ENCODE peak calls at places on chromosomes 6 and 20, in seven cellular contexts. One of them, this sample, is unnamed.

GRCh38 chr6:113350521-113350920 is 506.6 kb upstream of the MARCKS start:
- DNase-seq in IMR-90: peak
- DNase-seq in H9: no peak
- DNase-seq in neuronal stem cell: no peak
- DNase-seq in mesendoderm: no peak
- DNase-seq in mesenchymal stem cell: no peak
- DNase-seq in trophoblast cell: no peak
- DNase-seq in this sample: no peak

GRCh38 chr6:82144852-82145332 is 102.7 kb downstream of the IBTK start:
- DNase-seq in IMR-90: peak
- DNase-seq in H9: no peak
- DNase-seq in neuronal stem cell: no peak
- DNase-seq in mesendoderm: peak
- DNase-seq in mesenchymal stem cell: peak
- DNase-seq in trophoblast cell: peak
- DNase-seq in this sample: no peak

GRCh38 chr6:144283781-144284473 is 1.2 kb upstream of the UTRN start:
- DNase-seq in IMR-90: peak
- DNase-seq in H9: no peak
- DNase-seq in neuronal stem cell: no peak
- DNase-seq in mesendoderm: peak
- DNase-seq in mesenchymal stem cell: peak
- DNase-seq in trophoblast cell: no peak
- DNase-seq in this sample: no peak

GRCh38 chr6:150030611-150031010 is 5.3 kb upstream of the RAET1L start:
- DNase-seq in IMR-90: no peak
- DNase-seq in H9: no peak
- DNase-seq in neuronal stem cell: no peak
- DNase-seq in mesendoderm: no peak
- DNase-seq in mesenchymal stem cell: no peak
- DNase-seq in trophoblast cell: no peak
- DNase-seq in this sample: no peak

GRCh38 chr20:30921286-30922071 is 336.0 kb upstream of the DEFB115 start:
- DNase-seq in IMR-90: no peak
- DNase-seq in H9: no peak
- DNase-seq in neuronal stem cell: no peak
- DNase-seq in mesendoderm: no peak
- DNase-seq in mesenchymal stem cell: no peak
- DNase-seq in trophoblast cell: no peak
- DNase-seq in this sample: no peak

GRCh38 chr20:62366370-62367135 is 559 bp downstream of the LAMA5 start:
- DNase-seq in IMR-90: no peak
- DNase-seq in H9: peak
- DNase-seq in neuronal stem cell: peak
- DNase-seq in mesendoderm: peak
- DNase-seq in mesenchymal stem cell: no peak
- DNase-seq in trophoblast cell: peak
- DNase-seq in this sample: peak

GRCh38 chr6:73050706-73051105 is 174.6 kb downstream of the KHDC1L start:
- DNase-seq in IMR-90: peak
- DNase-seq in H9: no peak
- DNase-seq in neuronal stem cell: no peak
- DNase-seq in mesendoderm: no peak
- DNase-seq in mesenchymal stem cell: no peak
- DNase-seq in trophoblast cell: no peak
- DNase-seq in this sample: no peak

GRCh38 chr6:135731116-135731515 is 120.4 kb upstream of the PDE7B start:
- DNase-seq in IMR-90: no peak
- DNase-seq in H9: no peak
- DNase-seq in neuronal stem cell: no peak
- DNase-seq in mesendoderm: no peak
- DNase-seq in mesenchymal stem cell: no peak
- DNase-seq in trophoblast cell: no peak
- DNase-seq in this sample: no peak

GRCh38 chr6:154930490-154930889 is 64.6 kb upstream of the TIAM2 start:
- DNase-seq in IMR-90: no peak
- DNase-seq in H9: no peak
- DNase-seq in neuronal stem cell: no peak
- DNase-seq in mesendoderm: peak
- DNase-seq in mesenchymal stem cell: no peak
- DNase-seq in trophoblast cell: no peak
- DNase-seq in this sample: no peak

GRCh38 chr20:49534314-49534713 is 33.6 kb downstream of the PTGIS start:
- DNase-seq in IMR-90: peak
- DNase-seq in H9: peak
- DNase-seq in neuronal stem cell: peak
- DNase-seq in mesendoderm: peak
- DNase-seq in mesenchymal stem cell: peak
- DNase-seq in trophoblast cell: peak
- DNase-seq in this sample: no peak

GRCh38 chr6:42314571-42314950 is 96.9 kb upstream of the MRPS10 start:
- DNase-seq in IMR-90: no peak
- DNase-seq in H9: no peak
- DNase-seq in neuronal stem cell: no peak
- DNase-seq in mesendoderm: peak
- DNase-seq in mesenchymal stem cell: no peak
- DNase-seq in trophoblast cell: no peak
- DNase-seq in this sample: no peak
- H2AK5ac ChIP-seq in IMR-90: peak
- H2AK5ac ChIP-seq in H9: no peak
- H2AK5ac ChIP-seq in neuronal stem cell: no peak
- H2AK5ac ChIP-seq in mesendoderm: peak
- H2AK5ac ChIP-seq in mesenchymal stem cell: peak
- H2AK5ac ChIP-seq in trophoblast cell: peak
- H2AK5ac ChIP-seq in this sample: peak

DNA sequence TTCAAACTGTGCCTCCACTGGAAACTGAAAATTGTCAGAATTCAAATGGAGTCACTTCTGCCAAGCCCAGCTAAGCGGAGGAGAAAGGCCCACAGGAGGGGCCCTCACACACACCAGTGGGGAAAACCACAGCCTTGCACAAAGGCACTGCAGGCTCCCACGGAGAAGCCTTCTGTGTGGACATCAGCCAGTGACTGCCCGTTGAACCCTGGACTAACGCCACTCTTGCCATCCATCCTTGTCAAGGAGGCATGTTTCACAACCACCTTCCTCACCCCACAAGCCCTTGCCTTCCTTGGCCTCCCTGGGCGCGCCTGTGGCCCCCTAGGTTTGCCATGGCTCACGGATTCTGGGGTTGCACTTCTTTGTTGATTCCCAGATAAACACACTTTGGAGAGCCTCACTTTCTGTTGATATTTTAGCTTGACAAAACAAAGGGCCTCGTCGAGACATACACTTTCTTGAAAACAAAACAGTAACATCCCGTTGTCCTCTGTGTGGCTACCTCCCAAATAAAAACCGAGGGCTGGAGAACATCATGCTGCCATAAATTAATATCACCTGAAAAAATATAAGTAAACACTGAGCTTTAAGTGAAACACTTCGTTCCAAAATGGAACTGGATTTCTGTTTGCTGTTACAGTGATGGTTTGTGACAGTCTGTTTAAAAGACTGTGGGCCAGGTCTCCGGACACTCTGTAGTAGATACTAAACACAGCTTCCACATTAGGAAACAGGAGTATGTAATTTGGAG is 187.0 kb downstream of the SMOC2 start:
- DNase-seq in IMR-90: no peak
- DNase-seq in H9: no peak
- DNase-seq in neuronal stem cell: no peak
- DNase-seq in mesendoderm: no peak
- DNase-seq in mesenchymal stem cell: no peak
- DNase-seq in trophoblast cell: no peak
- DNase-seq in this sample: no peak
- H2AK5ac ChIP-seq in IMR-90: no peak
- H2AK5ac ChIP-seq in H9: no peak
- H2AK5ac ChIP-seq in neuronal stem cell: no peak
- H2AK5ac ChIP-seq in mesendoderm: no peak
- H2AK5ac ChIP-seq in mesenchymal stem cell: no peak
- H2AK5ac ChIP-seq in trophoblast cell: peak
- H2AK5ac ChIP-seq in this sample: no peak

GRCh38 chr6:946546-946945 is 253.6 kb upstream of the EXOC2 start:
- DNase-seq in IMR-90: peak
- DNase-seq in H9: no peak
- DNase-seq in neuronal stem cell: no peak
- DNase-seq in mesendoderm: no peak
- DNase-seq in mesenchymal stem cell: no peak
- DNase-seq in trophoblast cell: no peak
- DNase-seq in this sample: no peak

GRCh38 chr6:947235-947934 is 254.4 kb upstream of the EXOC2 start:
- DNase-seq in IMR-90: no peak
- DNase-seq in H9: no peak
- DNase-seq in neuronal stem cell: no peak
- DNase-seq in mesendoderm: no peak
- DNase-seq in mesenchymal stem cell: no peak
- DNase-seq in trophoblast cell: no peak
- DNase-seq in this sample: no peak

DNA sequence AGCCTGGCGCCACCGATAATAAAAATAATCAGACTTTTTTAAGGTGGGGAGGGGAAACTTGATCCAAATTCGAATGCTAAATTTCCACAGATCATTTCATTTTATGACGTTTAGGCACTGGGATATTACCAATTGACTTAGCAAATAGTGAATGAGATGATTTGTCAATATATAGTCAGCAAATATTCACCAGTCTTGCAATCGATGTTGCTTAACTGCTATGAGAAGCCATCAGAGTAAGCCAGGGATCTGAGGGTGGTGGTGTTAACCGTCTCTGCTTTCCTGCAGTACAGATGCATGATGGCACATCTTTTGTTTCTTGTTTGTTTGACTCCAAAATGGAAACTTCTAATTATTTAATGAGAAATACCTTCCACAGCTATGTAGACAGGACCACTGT is 258.8 kb upstream of the EXOC2 start:
- DNase-seq in IMR-90: no peak
- DNase-seq in H9: no peak
- DNase-seq in neuronal stem cell: no peak
- DNase-seq in mesendoderm: no peak
- DNase-seq in mesenchymal stem cell: no peak
- DNase-seq in trophoblast cell: no peak
- DNase-seq in this sample: no peak
- H2AK5ac ChIP-seq in IMR-90: no peak
- H2AK5ac ChIP-seq in H9: no peak
- H2AK5ac ChIP-seq in neuronal stem cell: no peak
- H2AK5ac ChIP-seq in mesendoderm: no peak
- H2AK5ac ChIP-seq in mesenchymal stem cell: no peak
- H2AK5ac ChIP-seq in trophoblast cell: no peak
- H2AK5ac ChIP-seq in this sample: no peak

GRCh38 chr6:117484052-117484646 is 1.7 kb downstream of the DCBLD1 start:
- DNase-seq in IMR-90: no peak
- DNase-seq in H9: no peak
- DNase-seq in neuronal stem cell: no peak
- DNase-seq in mesendoderm: no peak
- DNase-seq in mesenchymal stem cell: no peak
- DNase-seq in trophoblast cell: no peak
- DNase-seq in this sample: no peak

GRCh38 chr6:117483645-117484016 is 1.2 kb downstream of the DCBLD1 start:
- DNase-seq in IMR-90: peak
- DNase-seq in H9: no peak
- DNase-seq in neuronal stem cell: no peak
- DNase-seq in mesendoderm: no peak
- DNase-seq in mesenchymal stem cell: peak
- DNase-seq in trophoblast cell: no peak
- DNase-seq in this sample: no peak

GRCh38 chr6:117482240-117483003 is at the start of gene DCBLD1:
- DNase-seq in IMR-90: peak
- DNase-seq in H9: peak
- DNase-seq in neuronal stem cell: peak
- DNase-seq in mesendoderm: peak
- DNase-seq in mesenchymal stem cell: peak
- DNase-seq in trophoblast cell: peak
- DNase-seq in this sample: peak

GRCh38 chr6:117481926-117482239 is 591 bp upstream of the DCBLD1 start:
- DNase-seq in IMR-90: no peak
- DNase-seq in H9: no peak
- DNase-seq in neuronal stem cell: no peak
- DNase-seq in mesendoderm: peak
- DNase-seq in mesenchymal stem cell: no peak
- DNase-seq in trophoblast cell: no peak
- DNase-seq in this sample: no peak

GRCh38 chr6:117483004-117483644 is 650 bp downstream of the DCBLD1 start:
- DNase-seq in IMR-90: peak
- DNase-seq in H9: peak
- DNase-seq in neuronal stem cell: peak
- DNase-seq in mesendoderm: peak
- DNase-seq in mesenchymal stem cell: peak
- DNase-seq in trophoblast cell: peak
- DNase-seq in this sample: no peak
- H2AK5ac ChIP-seq in IMR-90: peak
- H2AK5ac ChIP-seq in H9: no peak
- H2AK5ac ChIP-seq in neuronal stem cell: no peak
- H2AK5ac ChIP-seq in mesendoderm: no peak
- H2AK5ac ChIP-seq in mesenchymal stem cell: no peak
- H2AK5ac ChIP-seq in trophoblast cell: peak
- H2AK5ac ChIP-seq in this sample: no peak

GRCh38 chr6:78505178-78505577 is 362.2 kb upstream of the IRAK1BP1 start:
- DNase-seq in IMR-90: no peak
- DNase-seq in H9: no peak
- DNase-seq in neuronal stem cell: no peak
- DNase-seq in mesendoderm: no peak
- DNase-seq in mesenchymal stem cell: no peak
- DNase-seq in trophoblast cell: no peak
- DNase-seq in this sample: no peak
- H2AK5ac ChIP-seq in IMR-90: no peak
- H2AK5ac ChIP-seq in H9: no peak
- H2AK5ac ChIP-seq in neuronal stem cell: no peak
- H2AK5ac ChIP-seq in mesendoderm: no peak
- H2AK5ac ChIP-seq in mesenchymal stem cell: no peak
- H2AK5ac ChIP-seq in trophoblast cell: no peak
- H2AK5ac ChIP-seq in this sample: no peak

DNA sequence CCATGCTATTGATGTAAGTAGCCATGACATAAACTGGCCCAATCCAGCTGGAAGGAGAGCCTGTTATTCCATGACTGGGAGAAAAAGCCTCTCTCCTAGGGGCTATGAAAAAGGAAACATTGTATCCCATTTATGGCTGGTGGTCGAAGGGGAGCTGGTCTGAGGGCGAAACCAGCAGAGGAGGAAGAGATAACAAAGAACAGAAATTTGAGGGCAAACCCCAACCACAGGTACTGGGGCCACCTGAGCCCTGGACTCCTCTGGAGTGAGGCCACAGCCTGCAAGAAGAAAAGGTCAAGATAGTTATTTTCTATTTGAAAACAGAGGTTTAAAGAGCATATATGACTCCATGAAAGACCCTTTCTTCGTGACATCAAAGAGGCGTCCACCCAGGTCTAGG is 129.5 kb upstream of the CD93 start:
- DNase-seq in IMR-90: no peak
- DNase-seq in H9: no peak
- DNase-seq in neuronal stem cell: no peak
- DNase-seq in mesendoderm: no peak
- DNase-seq in mesenchymal stem cell: no peak
- DNase-seq in trophoblast cell: no peak
- DNase-seq in this sample: no peak
- H2AK5ac ChIP-seq in IMR-90: no peak
- H2AK5ac ChIP-seq in H9: no peak
- H2AK5ac ChIP-seq in neuronal stem cell: no peak
- H2AK5ac ChIP-seq in mesendoderm: no peak
- H2AK5ac ChIP-seq in mesenchymal stem cell: no peak
- H2AK5ac ChIP-seq in trophoblast cell: no peak
- H2AK5ac ChIP-seq in this sample: no peak

GRCh38 chr20:58570181-58570859 is 55.1 kb upstream of the APCDD1L start:
- DNase-seq in IMR-90: no peak
- DNase-seq in H9: no peak
- DNase-seq in neuronal stem cell: no peak
- DNase-seq in mesendoderm: no peak
- DNase-seq in mesenchymal stem cell: no peak
- DNase-seq in trophoblast cell: no peak
- DNase-seq in this sample: no peak
- H2AK5ac ChIP-seq in IMR-90: peak
- H2AK5ac ChIP-seq in H9: no peak
- H2AK5ac ChIP-seq in neuronal stem cell: no peak
- H2AK5ac ChIP-seq in mesendoderm: no peak
- H2AK5ac ChIP-seq in mesenchymal stem cell: peak
- H2AK5ac ChIP-seq in trophoblast cell: no peak
- H2AK5ac ChIP-seq in this sample: no peak

This sample was measured in H1.